ENCODE peak calls at places on chromosomes 1 and 21, in ten cellular contexts. B is H9; T is pancreas; Y is left ventricle myocardium inferior; Q is endothelial cell of umbilical vein; X is mammary epithelial cell; N is heart left ventricle; H is CD8-positive, alpha-beta T cell; P is GM23338; E is AG04450. A is an unnamed sample. For H3K27me3, the result is how much of the 10 kb centered on the place peaks cover.

GRCh38 chr1:65235867-65236805 is 73.2 kb upstream of the DNAJC6 start:
- DNase-seq in B (no peak), T (no peak), Y (no peak), Q (peak), X (peak), N (no peak), H (no peak), P (peak), E (no peak), A (peak)

GRCh38 chr21:42651515-42652401 is 1.7 kb upstream of the PDE9A start:
- DNase-seq in B (no peak), T (no peak), Y (peak), Q (no peak), X (no peak), N (peak), H (no peak), P (no peak), E (no peak), A (no peak)

GRCh38 chr1:118914379-118915161 is 73.6 kb downstream of the TBX15 start:
- DNase-seq in B (no peak), T (no peak), Y (no peak), Q (no peak), X (no peak), N (no peak), H (no peak), P (no peak), E (no peak), A (no peak)

GRCh38 chr1:69221492-69221990 is 346.2 kb upstream of the LRRC7 start:
- DNase-seq in B (no peak), T (no peak), Y (no peak), Q (no peak), X (no peak), N (no peak), H (no peak), P (peak), E (no peak), A (no peak)

GRCh38 chr1:87115317-87115885 is 201.0 kb downstream of the HS2ST1 start:
- DNase-seq in B (no peak), T (no peak), Y (no peak), Q (no peak), X (peak), N (no peak), H (no peak), P (no peak), E (peak), A (peak)

GRCh38 chr1:109776911-109777310 is 13.2 kb upstream of the EPS8L3 start:
- DNase-seq in B (peak), T (peak), Y (peak), Q (peak), X (peak), N (peak), H (peak), P (peak), E (peak), A (peak)

GRCh38 chr1:209250970-209251636 is 332.4 kb upstream of the CAMK1G start:
- DNase-seq in B (no peak), T (no peak), Y (no peak), Q (no peak), X (no peak), N (no peak), H (no peak), P (no peak), E (no peak), A (peak)

GRCh38 chr1:101239095-101240040 is 2.5 kb downstream of the S1PR1 start:
- DNase-seq in B (no peak), T (no peak), Y (no peak), Q (peak), X (no peak), N (peak), H (peak), P (no peak), E (no peak), A (no peak)

GRCh38 chr1:86052948-86053698 is 103.4 kb downstream of the COL24A1 start:
- DNase-seq in B (no peak), T (no peak), Y (no peak), Q (no peak), X (no peak), N (no peak), H (no peak), P (no peak), E (peak), A (no peak)

GRCh38 chr21:31659286-31660133 is at the start of gene SOD1:
- DNase-seq in B (peak), T (peak), Y (peak), Q (peak), X (peak), N (peak), H (peak), P (peak), E (peak), A (peak)
- TF ChIP-seq CTCF in B (no peak), T (no peak), Y (peak), Q (no peak), X (no peak), N (no peak), H (no peak), P (no peak), E (no peak), A (no peak)

GRCh38 chr1:942864-943533 is 16.1 kb downstream of the NOC2L start:
- DNase-seq in B (no peak), T (no peak), Y (peak), Q (no peak), X (no peak), N (no peak), H (no peak), P (no peak), E (no peak), A (no peak)
- H3K27me3 ChIP-seq in B (under half), T (under half), Y (half or more), Q (under half), X (under half), N (under half), H (under half), P (half or more), E (under half), A (half or more)

GRCh38 chr1:236553370-236553769 is 29.6 kb downstream of the LGALS8 start:
- DNase-seq in B (no peak), T (no peak), Y (no peak), Q (no peak), X (no peak), N (no peak), H (no peak), P (no peak), E (no peak), A (no peak)

GRCh38 chr1:236556606-236557005 is 32.8 kb downstream of the LGALS8 start:
- DNase-seq in B (no peak), T (no peak), Y (no peak), Q (no peak), X (no peak), N (no peak), H (no peak), P (no peak), E (no peak), A (no peak)

GRCh38 chr1:236552096-236552495 is 28.3 kb downstream of the LGALS8 start:
- DNase-seq in B (no peak), T (no peak), Y (no peak), Q (no peak), X (no peak), N (no peak), H (no peak), P (no peak), E (no peak), A (no peak)

GRCh38 chr1:236552901-236553300 is 29.1 kb downstream of the LGALS8 start:
- DNase-seq in B (no peak), T (no peak), Y (no peak), Q (no peak), X (no peak), N (no peak), H (no peak), P (no peak), E (no peak), A (no peak)

DNA sequence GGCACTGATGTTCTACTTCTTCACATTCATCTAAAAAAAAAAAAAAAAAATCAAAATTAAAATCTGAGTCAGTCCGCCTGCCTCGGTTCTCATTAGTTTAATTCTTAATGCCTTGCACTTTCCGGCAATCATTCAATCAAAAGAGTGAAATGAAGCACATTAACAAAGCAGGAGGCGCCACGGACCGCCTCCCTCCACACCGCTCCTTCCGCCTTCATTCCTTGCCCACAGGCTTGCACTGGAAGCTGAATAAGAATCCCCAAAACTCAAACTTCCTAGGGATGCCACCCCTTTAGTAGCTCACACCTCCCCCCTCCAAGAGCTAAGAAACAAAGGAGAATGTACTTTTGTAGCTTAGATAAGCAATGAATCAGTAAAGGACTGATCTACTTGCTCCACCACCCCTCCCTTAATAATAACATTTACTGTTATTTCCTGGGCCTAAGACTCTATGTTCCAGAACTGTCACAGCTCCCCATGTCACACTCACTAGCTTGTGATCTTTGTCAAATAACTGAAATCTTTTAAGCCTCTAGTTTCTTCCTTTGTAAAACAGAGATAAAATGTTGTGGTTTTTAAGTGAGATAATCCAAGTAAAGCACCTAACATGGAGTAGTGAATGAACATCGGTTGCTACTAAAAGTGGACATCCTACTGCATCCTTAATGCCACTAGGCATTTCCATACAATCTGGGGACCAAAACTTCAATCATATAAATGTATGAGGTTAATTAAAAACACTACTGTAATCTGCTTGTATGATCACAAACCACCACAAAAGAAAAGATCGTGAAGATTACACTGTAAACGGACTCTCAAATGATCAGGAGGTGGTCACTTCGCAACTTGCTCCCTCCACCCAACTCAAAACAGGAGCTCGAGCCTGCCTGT is 27.4 kb downstream of the LGALS8 start:
- DNase-seq in B (no peak), T (no peak), Y (no peak), Q (no peak), X (no peak), N (no peak), H (no peak), P (no peak), E (no peak), A (no peak)
- TF ChIP-seq CTCF in B (no peak), T (no peak), Y (no peak), Q (no peak), X (no peak), N (no peak), H (no peak), P (no peak), E (no peak), A (no peak)

DNA sequence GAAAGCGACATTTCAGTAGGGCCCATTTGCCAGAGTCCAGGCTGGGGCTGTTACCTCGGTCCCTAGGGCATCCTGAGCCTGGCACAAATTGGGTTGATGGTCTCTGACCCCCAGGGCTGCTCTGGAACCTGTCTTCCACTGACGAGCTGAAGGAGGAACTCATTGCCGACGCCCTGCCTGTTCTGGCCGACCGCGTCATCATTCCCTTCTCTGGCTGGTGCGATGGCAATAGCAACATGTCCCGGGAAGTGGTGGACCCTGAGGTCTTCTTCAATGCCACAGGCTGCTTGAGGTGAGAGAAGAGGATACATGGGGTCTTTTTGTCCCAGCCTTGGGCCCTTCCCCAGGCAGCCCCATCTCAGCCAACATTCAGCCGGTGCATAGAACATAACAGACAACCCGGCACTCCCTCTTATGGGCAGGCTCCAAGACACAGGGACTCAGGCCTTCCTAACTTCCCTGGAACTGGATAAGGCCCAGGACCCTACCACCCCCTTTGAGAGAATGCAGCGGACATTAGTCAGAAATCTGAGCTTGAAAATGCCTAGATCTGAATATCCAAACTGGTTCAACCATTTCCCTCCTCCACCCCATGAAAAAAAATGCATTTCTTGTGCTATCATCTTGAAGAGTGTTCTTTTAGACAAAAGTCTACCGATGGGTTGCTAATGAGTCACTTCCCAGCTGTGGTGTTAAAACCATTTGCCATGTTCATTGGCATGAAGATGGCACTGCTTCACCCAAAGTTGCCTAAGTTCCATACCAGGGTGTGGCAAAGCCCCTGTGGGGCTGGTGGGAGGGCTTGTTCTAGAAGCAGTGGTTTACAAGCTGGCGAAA is 35.4 kb downstream of the PKP1 start:
- DNase-seq in B (no peak), T (no peak), Y (no peak), Q (no peak), X (peak), N (no peak), H (no peak), P (no peak), E (no peak), A (peak)
- H3K27me3 ChIP-seq in B (under half), T (under half), Y (under half), Q (under half), X (under half), N (under half), H (under half), P (under half), E (under half), A (under half)

DNA sequence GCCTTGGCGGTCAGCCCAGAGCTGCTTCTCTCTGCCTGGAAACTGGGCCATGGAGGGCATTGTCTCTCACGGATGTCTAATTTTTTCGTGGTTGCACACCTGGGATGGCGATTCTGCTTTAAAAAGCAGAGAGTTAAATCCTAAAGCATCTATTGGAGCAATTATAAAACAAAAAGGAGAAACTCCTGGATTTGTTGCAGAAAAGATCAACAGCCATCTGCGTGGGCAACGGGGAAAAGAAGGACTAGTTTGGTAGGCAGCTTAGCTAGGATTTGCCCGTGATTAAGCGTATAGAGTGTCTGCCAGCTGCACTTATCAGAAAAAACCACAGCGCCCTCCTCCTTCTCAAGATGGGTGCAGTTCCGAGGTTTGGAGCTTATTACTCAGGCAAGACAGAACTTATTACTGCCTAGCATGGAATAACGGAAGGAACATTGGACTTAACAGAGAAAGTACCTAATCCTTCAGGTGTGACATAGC is 524 bp upstream of the SLC25A24 start:
- DNase-seq in B (no peak), T (peak), Y (no peak), Q (peak), X (peak), N (no peak), H (peak), P (peak), E (peak), A (peak)
- TF ChIP-seq CTCF in B (peak), T (no peak), Y (peak), Q (no peak), X (peak), N (no peak), H (no peak), P (peak), E (peak), A (peak)

A was measured in foreskin keratinocyte.